ENCODE peak calls at places on chromosomes 7 and 10, in six cellular contexts. W is A549, A is stomach, J is SK-N-SH, Z is H1, F is ovary. G is an unnamed sample.

GRCh38 chr7:151728286-151728660 is 148.6 kb downstream of the PRKAG2 start:
- DNase-seq in W (no peak), Z (no peak), F (no peak), A (no peak), J (no peak), G (no peak)

GRCh38 chr7:24732646-24733413 is 24.4 kb downstream of the GSDME start:
- DNase-seq in J (no peak), W (peak; percentile 71), F (no peak), Z (no peak), A (no peak), G (no peak)

GRCh38 chr7:5296015-5296621 is 13.4 kb downstream of the SLC29A4 start:
- DNase-seq in A (no peak), J (no peak), W (no peak), F (no peak), Z (peak; percentile 83), G (no peak)

GRCh38 chr10:59284111-59284975 is 78.0 kb downstream of the FAM13C start:
- DNase-seq in F (no peak), W (no peak), J (peak; percentile 14), A (no peak), Z (no peak), G (no peak)

GRCh38 chr7:50554923-50555322 is 10.3 kb downstream of the DDC start:
- DNase-seq in J (no peak), A (no peak), F (no peak), Z (no peak), W (no peak), G (no peak)

GRCh38 chr10:77081411-77082010 is 556.1 kb downstream of the KCNMA1 start:
- DNase-seq in Z (no peak), A (no peak), J (no peak), F (no peak), W (no peak), G (no peak)

GRCh38 chr10:100999742-101000601 is at the start of gene LZTS2:
- DNase-seq in A (peak; percentile 49), W (no peak), J (peak; percentile 93), F (peak; percentile 63), Z (peak; percentile 63), G (peak; percentile 24)

GRCh38 chr7:158779061-158779992 is 50.0 kb downstream of the ESYT2 start:
- DNase-seq in F (no peak), W (no peak), A (peak; percentile 77), J (no peak), Z (peak; percentile 14), G (peak; percentile 49)

GRCh38 chr7:16999541-17000266 is 117.9 kb upstream of the AGR3 start:
- DNase-seq in Z (no peak), W (no peak), A (no peak), J (no peak), F (no peak), G (no peak)

GRCh38 chr7:22110881-22111280 is 165.2 kb upstream of the CDCA7L start:
- DNase-seq in A (no peak), W (no peak), F (no peak), J (no peak), Z (no peak), G (no peak)

GRCh38 chr7:1523838-1524237 is 6.7 kb upstream of the MAFK start:
- DNase-seq in Z (no peak), F (no peak), J (no peak), A (no peak), W (no peak), G (peak; percentile 79)

GRCh38 chr10:93596539-93596938 is 4.5 kb downstream of the RBP4 start:
- DNase-seq in F (no peak), Z (peak; percentile 69), W (peak; percentile 12), A (no peak), J (no peak), G (no peak)

GRCh38 chr7:71705217-71705616 is 573.3 kb downstream of the GALNT17 start:
- DNase-seq in Z (no peak), F (no peak), A (no peak), W (no peak), J (no peak), G (no peak)

GRCh38 chr7:112770051-112770450 is 20.1 kb downstream of the TMEM168 start:
- DNase-seq in Z (no peak), J (no peak), W (no peak), A (no peak), F (no peak), G (no peak)

GRCh38 chr10:89426230-89426868 is 12.0 kb downstream of the IFIT5 start:
- DNase-seq in A (no peak), J (peak; percentile 53), W (peak; percentile 57), F (no peak), Z (no peak), G (no peak)

GRCh38 chr7:157140118-157140905 is 1.6 kb downstream of the UBE3C start:
- DNase-seq in F (no peak), J (no peak), A (no peak), Z (peak; percentile 31), W (no peak), G (no peak)

GRCh38 chr10:79374312-79375191 is 27.3 kb downstream of the PPIF start:
- DNase-seq in Z (peak; percentile 94), J (peak; percentile 84), A (peak; percentile 89), W (peak; percentile 62), F (peak; percentile 89), G (peak; percentile 84)

GRCh38 chr7:24819916-24820689 is 62.8 kb upstream of the GSDME start:
- DNase-seq in J (peak; percentile 77), Z (peak; percentile 82), A (peak; percentile 84), F (peak; percentile 79), W (peak; percentile 91), G (peak; percentile 86)

GRCh38 chr7:46210467-46210866 is 289.4 kb upstream of the IGFBP3 start:
- DNase-seq in Z (no peak), J (no peak), W (no peak), F (no peak), A (no peak), G (no peak)

GRCh38 chr7:120089968-120090367 is 183.0 kb upstream of the KCND2 start:
- DNase-seq in F (no peak), W (peak; percentile 45), Z (no peak), J (peak; percentile 3), A (no peak), G (no peak)

GRCh38 chr10:113060221-113061053 is 110.4 kb downstream of the TCF7L2 start:
- DNase-seq in Z (no peak), W (no peak), A (no peak), F (no peak), J (no peak), G (peak; percentile 44)

GRCh38 chr7:140327261-140327661 is 71.1 kb downstream of the SLC37A3 start:
- DNase-seq in J (peak; percentile 37), Z (no peak), W (no peak), A (no peak), F (no peak), G (peak; percentile 87)

GRCh38 chr7:150846291-150847115 is 5.8 kb upstream of the AOC1 start:
- DNase-seq in Z (no peak), F (no peak), J (no peak), A (no peak), W (no peak), G (no peak)

GRCh38 chr7:92464515-92464914 is 13.2 kb downstream of the ERVW-1 start:
- DNase-seq in W (no peak), J (no peak), A (no peak), F (no peak), Z (no peak), G (no peak)

GRCh38 chr7:98221611-98222532 is 10.6 kb downstream of the BHLHA15 start:
- DNase-seq in A (no peak), F (no peak), Z (no peak), J (no peak), W (no peak), G (no peak)

GRCh38 chr7:116554436-116554835 is 29.6 kb downstream of the CAV1 start:
- DNase-seq in F (no peak), Z (no peak), A (no peak), W (no peak), J (no peak), G (no peak)

GRCh38 chr7:144866189-144866588 is 30.3 kb upstream of the TPK1 start:
- DNase-seq in W (no peak), A (no peak), F (no peak), Z (no peak), J (no peak), G (no peak)

GRCh38 chr10:80296942-80297341 is 7.5 kb upstream of the MAT1A start:
- DNase-seq in A (no peak), J (no peak), F (no peak), W (no peak), Z (no peak), G (no peak)

GRCh38 chr7:138875794-138876193 is 77.8 kb upstream of the ATP6V0A4 start:
- DNase-seq in F (no peak), J (no peak), W (no peak), Z (no peak), A (no peak), G (no peak)

DNA sequence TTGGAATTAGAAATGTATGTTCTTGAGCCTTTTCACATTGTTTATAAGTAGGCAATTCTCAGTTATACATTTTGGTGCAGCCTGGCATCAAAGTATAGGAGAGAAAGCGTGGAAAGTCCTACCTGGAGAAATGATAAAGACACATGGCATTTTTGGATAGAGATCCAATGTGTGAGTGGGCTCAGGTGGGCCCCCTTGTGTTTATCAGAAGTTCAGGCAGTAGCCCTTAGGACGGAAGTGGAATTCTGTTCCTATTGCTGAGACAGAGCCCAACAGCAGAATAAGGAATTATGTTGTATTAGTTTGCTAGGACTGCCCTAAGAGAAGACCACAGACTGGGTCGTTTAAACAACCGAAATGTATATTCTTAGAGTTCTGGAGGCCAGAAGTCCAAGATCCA is 85.2 kb upstream of the AMPH start:
- DNase-seq in F (no peak), J (no peak), W (no peak), Z (no peak), A (no peak), G (no peak)
- TF ChIP-seq CTCF in F (no peak), J (no peak), W (no peak), Z (peak; percentile 51), A (no peak), G (no peak)

GRCh38 chr7:12385364-12385786 is 18.3 kb downstream of the VWDE start:
- DNase-seq in A (no peak), W (no peak), F (no peak), Z (no peak), J (no peak), G (no peak)
- TF ChIP-seq EP300 in A (no peak), W (no peak), F (no peak), Z (no peak), J (no peak), G (no peak)

GRCh38 chr10:47362199-47362598 is 14.0 kb downstream of the RBP3 start:
- DNase-seq in Z (no peak), W (no peak), A (no peak), J (no peak), F (no peak), G (no peak)
- H3K4me3 ChIP-seq in Z (no peak overlapping the region), W (no peak overlapping the region), A (no peak overlapping the region), J (no peak overlapping the region), F (no peak overlapping the region), G (no peak overlapping the region)

GRCh38 chr10:128180843-128181242 is 54.6 kb upstream of the MKI67 start:
- DNase-seq in J (no peak), F (no peak), Z (no peak), W (no peak), A (no peak), G (no peak)

GRCh38 chr10:128172756-128173155 is 46.5 kb upstream of the MKI67 start:
- DNase-seq in J (no peak), F (no peak), W (no peak), Z (no peak), A (no peak), G (no peak)

GRCh38 chr10:128174581-128175559 is 48.6 kb upstream of the MKI67 start:
- DNase-seq in F (no peak), Z (no peak), J (no peak), W (no peak), A (no peak), G (no peak)

GRCh38 chr10:128173383-128173782 is 47.2 kb upstream of the MKI67 start:
- DNase-seq in F (no peak), Z (no peak), W (peak; percentile 75), A (no peak), J (no peak), G (no peak)

GRCh38 chr10:128178319-128178937 is 52.2 kb upstream of the MKI67 start:
- DNase-seq in Z (peak; percentile 73), J (peak; percentile 39), W (peak; percentile 68), A (no peak), F (no peak), G (peak; percentile 24)
- TF ChIP-seq CTCF in Z (peak; percentile 80), J (peak; percentile 29), W (peak; percentile 60), A (no peak), F (no peak), G (peak; percentile 13)

G was measured in transverse colon.